ENCODE peak calls at places on chromosomes 12 and 14, in seven cellular contexts. One of them, this sample, is unnamed.

GRCh38 chr12:122225683-122226365 is at the start of gene DIABLO:
- DNase-seq in HepG2: peak
- DNase-seq in fibroblast of villous mesenchyme: peak
- DNase-seq in MM.1S: peak
- DNase-seq in right lobe of liver: peak
- DNase-seq in epithelial cell of esophagus: peak
- DNase-seq in astrocyte of the spinal cord: peak
- DNase-seq in this sample: peak

GRCh38 chr12:129839679-129840078 is 64.1 kb downstream of the TMEM132D start:
- DNase-seq in HepG2: no peak
- DNase-seq in fibroblast of villous mesenchyme: no peak
- DNase-seq in MM.1S: no peak
- DNase-seq in right lobe of liver: no peak
- DNase-seq in epithelial cell of esophagus: no peak
- DNase-seq in astrocyte of the spinal cord: no peak
- DNase-seq in this sample: no peak

GRCh38 chr12:87509233-87509820 is 519.9 kb downstream of the C12orf50 start:
- DNase-seq in HepG2: no peak
- DNase-seq in fibroblast of villous mesenchyme: peak
- DNase-seq in MM.1S: peak
- DNase-seq in right lobe of liver: no peak
- DNase-seq in epithelial cell of esophagus: peak
- DNase-seq in astrocyte of the spinal cord: peak
- DNase-seq in this sample: no peak

GRCh38 chr12:116216022-116216756 is 61.3 kb downstream of the MED13L start:
- DNase-seq in HepG2: no peak
- DNase-seq in fibroblast of villous mesenchyme: no peak
- DNase-seq in MM.1S: no peak
- DNase-seq in right lobe of liver: no peak
- DNase-seq in epithelial cell of esophagus: no peak
- DNase-seq in astrocyte of the spinal cord: no peak
- DNase-seq in this sample: no peak

GRCh38 chr14:85587152-85587697 is 57.3 kb downstream of the FLRT2 start:
- DNase-seq in HepG2: no peak
- DNase-seq in fibroblast of villous mesenchyme: peak
- DNase-seq in MM.1S: peak
- DNase-seq in right lobe of liver: no peak
- DNase-seq in epithelial cell of esophagus: peak
- DNase-seq in astrocyte of the spinal cord: peak
- DNase-seq in this sample: no peak

GRCh38 chr12:59431266-59431665 is 164.6 kb upstream of the SLC16A7 start:
- DNase-seq in HepG2: no peak
- DNase-seq in fibroblast of villous mesenchyme: no peak
- DNase-seq in MM.1S: no peak
- DNase-seq in right lobe of liver: no peak
- DNase-seq in epithelial cell of esophagus: peak
- DNase-seq in astrocyte of the spinal cord: no peak
- DNase-seq in this sample: no peak

GRCh38 chr12:5503774-5504173 is 71.9 kb downstream of the NTF3 start:
- DNase-seq in HepG2: no peak
- DNase-seq in fibroblast of villous mesenchyme: no peak
- DNase-seq in MM.1S: no peak
- DNase-seq in right lobe of liver: no peak
- DNase-seq in epithelial cell of esophagus: peak
- DNase-seq in astrocyte of the spinal cord: no peak
- DNase-seq in this sample: no peak

GRCh38 chr14:69651653-69652052 is 40.3 kb downstream of the SUSD6 start:
- DNase-seq in HepG2: no peak
- DNase-seq in fibroblast of villous mesenchyme: no peak
- DNase-seq in MM.1S: no peak
- DNase-seq in right lobe of liver: no peak
- DNase-seq in epithelial cell of esophagus: peak
- DNase-seq in astrocyte of the spinal cord: no peak
- DNase-seq in this sample: no peak

GRCh38 chr12:50314629-50315312 is 31.5 kb upstream of the LIMA1 start:
- DNase-seq in HepG2: peak
- DNase-seq in fibroblast of villous mesenchyme: peak
- DNase-seq in MM.1S: no peak
- DNase-seq in right lobe of liver: no peak
- DNase-seq in epithelial cell of esophagus: peak
- DNase-seq in astrocyte of the spinal cord: peak
- DNase-seq in this sample: no peak

GRCh38 chr14:90137807-90138206 is 76.0 kb downstream of the KCNK13 start:
- DNase-seq in HepG2: no peak
- DNase-seq in fibroblast of villous mesenchyme: no peak
- DNase-seq in MM.1S: no peak
- DNase-seq in right lobe of liver: no peak
- DNase-seq in epithelial cell of esophagus: no peak
- DNase-seq in astrocyte of the spinal cord: peak
- DNase-seq in this sample: no peak

GRCh38 chr14:49134940-49135339 is 451.2 kb downstream of the RPS29 start:
- DNase-seq in HepG2: no peak
- DNase-seq in fibroblast of villous mesenchyme: no peak
- DNase-seq in MM.1S: no peak
- DNase-seq in right lobe of liver: no peak
- DNase-seq in epithelial cell of esophagus: no peak
- DNase-seq in astrocyte of the spinal cord: no peak
- DNase-seq in this sample: no peak

GRCh38 chr12:64181504-64182291 is 40.4 kb downstream of the KICS2 start:
- DNase-seq in HepG2: peak
- DNase-seq in fibroblast of villous mesenchyme: peak
- DNase-seq in MM.1S: no peak
- DNase-seq in right lobe of liver: no peak
- DNase-seq in epithelial cell of esophagus: peak
- DNase-seq in astrocyte of the spinal cord: peak
- DNase-seq in this sample: peak

GRCh38 chr14:95328876-95329503 is 9.3 kb upstream of the CLMN start:
- DNase-seq in HepG2: no peak
- DNase-seq in fibroblast of villous mesenchyme: no peak
- DNase-seq in MM.1S: no peak
- DNase-seq in right lobe of liver: no peak
- DNase-seq in epithelial cell of esophagus: peak
- DNase-seq in astrocyte of the spinal cord: no peak
- DNase-seq in this sample: no peak

GRCh38 chr12:117182866-117183265 is 7.4 kb downstream of the FBXO21 start:
- DNase-seq in HepG2: peak
- DNase-seq in fibroblast of villous mesenchyme: no peak
- DNase-seq in MM.1S: no peak
- DNase-seq in right lobe of liver: no peak
- DNase-seq in epithelial cell of esophagus: no peak
- DNase-seq in astrocyte of the spinal cord: no peak
- DNase-seq in this sample: no peak

GRCh38 chr14:89911018-89911919 is 43.3 kb downstream of the EFCAB11 start:
- DNase-seq in HepG2: peak
- DNase-seq in fibroblast of villous mesenchyme: no peak
- DNase-seq in MM.1S: no peak
- DNase-seq in right lobe of liver: no peak
- DNase-seq in epithelial cell of esophagus: no peak
- DNase-seq in astrocyte of the spinal cord: peak
- DNase-seq in this sample: peak

DNA sequence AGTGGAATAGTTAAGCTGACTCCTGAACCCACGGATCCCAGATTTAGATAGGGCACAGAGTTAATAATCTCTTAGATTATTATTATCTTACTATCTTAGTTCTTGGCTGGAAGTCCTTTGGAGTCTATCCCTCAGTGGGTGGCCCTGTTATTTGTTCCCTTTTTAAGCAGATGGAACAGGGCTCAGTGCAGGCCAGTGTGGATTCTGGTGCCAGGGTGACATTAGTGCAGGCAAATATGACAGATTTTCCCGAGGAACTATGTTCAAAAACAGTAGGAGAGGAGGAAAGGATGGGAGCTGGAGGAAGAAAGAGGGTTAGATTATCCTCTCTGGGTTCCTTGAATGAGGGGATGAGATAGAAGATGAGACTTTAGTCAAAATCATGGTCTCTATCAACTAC is 41.4 kb upstream of the CISTR start:
- DNase-seq in HepG2: no peak
- DNase-seq in fibroblast of villous mesenchyme: no peak
- DNase-seq in MM.1S: no peak
- DNase-seq in right lobe of liver: no peak
- DNase-seq in epithelial cell of esophagus: no peak
- DNase-seq in astrocyte of the spinal cord: no peak
- DNase-seq in this sample: no peak
- TF ChIP-seq CTCF in HepG2: no peak
- TF ChIP-seq CTCF in fibroblast of villous mesenchyme: no peak
- TF ChIP-seq CTCF in MM.1S: no peak
- TF ChIP-seq CTCF in right lobe of liver: no peak
- TF ChIP-seq CTCF in epithelial cell of esophagus: no peak
- TF ChIP-seq CTCF in astrocyte of the spinal cord: no peak
- TF ChIP-seq CTCF in this sample: no peak

GRCh38 chr12:46556105-46556559 is 183.6 kb upstream of the SLC38A2 start:
- DNase-seq in HepG2: peak
- DNase-seq in fibroblast of villous mesenchyme: peak
- DNase-seq in MM.1S: peak
- DNase-seq in right lobe of liver: no peak
- DNase-seq in epithelial cell of esophagus: peak
- DNase-seq in astrocyte of the spinal cord: peak
- DNase-seq in this sample: peak

GRCh38 chr12:46553911-46554310 is 181.3 kb upstream of the SLC38A2 start:
- DNase-seq in HepG2: no peak
- DNase-seq in fibroblast of villous mesenchyme: peak
- DNase-seq in MM.1S: no peak
- DNase-seq in right lobe of liver: no peak
- DNase-seq in epithelial cell of esophagus: peak
- DNase-seq in astrocyte of the spinal cord: no peak
- DNase-seq in this sample: no peak

GRCh38 chr12:46556820-46557524 is 184.4 kb upstream of the SLC38A2 start:
- DNase-seq in HepG2: no peak
- DNase-seq in fibroblast of villous mesenchyme: peak
- DNase-seq in MM.1S: no peak
- DNase-seq in right lobe of liver: no peak
- DNase-seq in epithelial cell of esophagus: peak
- DNase-seq in astrocyte of the spinal cord: peak
- DNase-seq in this sample: peak

GRCh38 chr12:46554461-46554860 is 181.9 kb upstream of the SLC38A2 start:
- DNase-seq in HepG2: no peak
- DNase-seq in fibroblast of villous mesenchyme: peak
- DNase-seq in MM.1S: no peak
- DNase-seq in right lobe of liver: no peak
- DNase-seq in epithelial cell of esophagus: no peak
- DNase-seq in astrocyte of the spinal cord: no peak
- DNase-seq in this sample: no peak

GRCh38 chr12:46555379-46555778 is 182.8 kb upstream of the SLC38A2 start:
- DNase-seq in HepG2: no peak
- DNase-seq in fibroblast of villous mesenchyme: peak
- DNase-seq in MM.1S: peak
- DNase-seq in right lobe of liver: no peak
- DNase-seq in epithelial cell of esophagus: peak
- DNase-seq in astrocyte of the spinal cord: peak
- DNase-seq in this sample: peak
- H3K4me3 ChIP-seq in HepG2: no peak
- H3K4me3 ChIP-seq in fibroblast of villous mesenchyme: peak
- H3K4me3 ChIP-seq in MM.1S: peak
- H3K4me3 ChIP-seq in right lobe of liver: no peak
- H3K4me3 ChIP-seq in epithelial cell of esophagus: no peak
- H3K4me3 ChIP-seq in astrocyte of the spinal cord: no peak
- H3K4me3 ChIP-seq in this sample: no peak

GRCh38 chr14:24693941-24694507 is 60.0 kb upstream of the GZMB start:
- DNase-seq in HepG2: no peak
- DNase-seq in fibroblast of villous mesenchyme: no peak
- DNase-seq in MM.1S: no peak
- DNase-seq in right lobe of liver: no peak
- DNase-seq in epithelial cell of esophagus: no peak
- DNase-seq in astrocyte of the spinal cord: no peak
- DNase-seq in this sample: no peak

GRCh38 chr14:24688030-24688658 is 54.2 kb upstream of the GZMB start:
- DNase-seq in HepG2: no peak
- DNase-seq in fibroblast of villous mesenchyme: no peak
- DNase-seq in MM.1S: no peak
- DNase-seq in right lobe of liver: no peak
- DNase-seq in epithelial cell of esophagus: no peak
- DNase-seq in astrocyte of the spinal cord: no peak
- DNase-seq in this sample: no peak

GRCh38 chr14:24693353-24693737 is 59.4 kb upstream of the GZMB start:
- DNase-seq in HepG2: no peak
- DNase-seq in fibroblast of villous mesenchyme: no peak
- DNase-seq in MM.1S: no peak
- DNase-seq in right lobe of liver: no peak
- DNase-seq in epithelial cell of esophagus: no peak
- DNase-seq in astrocyte of the spinal cord: no peak
- DNase-seq in this sample: no peak

GRCh38 chr14:24692382-24693352 is 58.7 kb upstream of the GZMB start:
- DNase-seq in HepG2: no peak
- DNase-seq in fibroblast of villous mesenchyme: no peak
- DNase-seq in MM.1S: no peak
- DNase-seq in right lobe of liver: no peak
- DNase-seq in epithelial cell of esophagus: no peak
- DNase-seq in astrocyte of the spinal cord: no peak
- DNase-seq in this sample: no peak

GRCh38 chr14:24690492-24690891 is 56.5 kb upstream of the GZMB start:
- DNase-seq in HepG2: no peak
- DNase-seq in fibroblast of villous mesenchyme: no peak
- DNase-seq in MM.1S: peak
- DNase-seq in right lobe of liver: no peak
- DNase-seq in epithelial cell of esophagus: no peak
- DNase-seq in astrocyte of the spinal cord: no peak
- DNase-seq in this sample: no peak
- TF ChIP-seq CTCF in HepG2: peak
- TF ChIP-seq CTCF in fibroblast of villous mesenchyme: no peak
- TF ChIP-seq CTCF in MM.1S: peak
- TF ChIP-seq CTCF in right lobe of liver: no peak
- TF ChIP-seq CTCF in epithelial cell of esophagus: no peak
- TF ChIP-seq CTCF in astrocyte of the spinal cord: no peak
- TF ChIP-seq CTCF in this sample: no peak

DNA sequence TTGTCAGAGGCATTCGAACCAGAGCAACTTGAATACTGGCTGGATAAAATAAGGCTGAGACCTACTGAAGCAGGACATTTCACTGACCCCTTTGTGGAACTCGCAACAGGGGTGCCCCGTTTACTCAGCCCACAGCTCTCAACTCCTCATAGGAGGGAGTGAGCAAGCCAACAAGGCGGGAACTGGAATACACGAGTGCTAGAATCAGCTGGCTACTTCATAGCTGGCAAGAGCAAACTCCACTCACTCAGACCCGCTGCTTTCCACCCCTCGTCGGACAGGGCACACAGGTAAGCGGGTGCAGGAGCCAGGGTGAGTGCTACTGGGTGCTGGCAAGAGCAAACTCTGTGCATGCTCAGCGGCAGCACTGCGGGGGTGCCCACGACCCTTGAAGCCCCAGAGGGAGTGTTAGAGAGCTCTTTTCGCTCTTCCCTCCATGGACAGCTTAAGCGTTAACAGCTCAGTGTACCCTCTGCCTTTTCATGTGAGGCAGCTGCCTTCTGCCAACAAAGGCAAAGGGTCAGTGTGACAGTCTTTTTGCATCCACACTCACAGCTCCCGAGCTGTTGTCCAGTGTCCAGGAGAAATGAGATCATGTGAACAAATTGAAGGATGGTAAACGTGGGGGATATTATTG is 15.7 kb downstream of the CAPZA3 start:
- DNase-seq in HepG2: no peak
- DNase-seq in fibroblast of villous mesenchyme: no peak
- DNase-seq in MM.1S: no peak
- DNase-seq in right lobe of liver: peak
- DNase-seq in epithelial cell of esophagus: no peak
- DNase-seq in astrocyte of the spinal cord: peak
- DNase-seq in this sample: no peak
- H3K4me3 ChIP-seq in HepG2: no peak
- H3K4me3 ChIP-seq in fibroblast of villous mesenchyme: no peak
- H3K4me3 ChIP-seq in MM.1S: no peak
- H3K4me3 ChIP-seq in right lobe of liver: peak
- H3K4me3 ChIP-seq in epithelial cell of esophagus: no peak
- H3K4me3 ChIP-seq in astrocyte of the spinal cord: no peak
- H3K4me3 ChIP-seq in this sample: no peak

This sample was measured in AG09309.